ENCODE peak calls at places on chromosomes 2 and 18, in seven cellular contexts. L is body of pancreas; N is progenitor cell of endocrine pancreas; S is CD4-positive, alpha-beta T cell; H is colonic mucosa; B is MM.1S; Z is right lobe of liver. C is an unnamed sample.

GRCh38 chr2:94622113-94622618 is 249.1 kb upstream of the TEKT4 start:
- DNase-seq in L (no peak), N (no peak), S (no peak), H (no peak), B (no peak), Z (peak), C (no peak)

GRCh38 chr2:132884692-132885091 is 214.7 kb upstream of the LYPD1 start:
- DNase-seq in L (no peak), N (no peak), S (no peak), H (no peak), B (no peak), Z (no peak), C (no peak)

GRCh38 chr2:128624956-128625355 is 306.3 kb upstream of the HS6ST1 start:
- DNase-seq in L (no peak), N (no peak), S (no peak), H (no peak), B (no peak), Z (peak), C (no peak)

GRCh38 chr18:37565138-37565984 is at the start of gene CELF4:
- DNase-seq in L (peak), N (no peak), S (no peak), H (no peak), B (no peak), Z (no peak), C (peak)

GRCh38 chr2:69428981-69429380 is 8.3 kb downstream of the NFU1 start:
- DNase-seq in L (no peak), N (no peak), S (no peak), H (no peak), B (no peak), Z (no peak), C (no peak)

GRCh38 chr2:15042824-15043223 is 410.3 kb downstream of the LRATD1 start:
- DNase-seq in L (no peak), N (no peak), S (no peak), H (peak), B (no peak), Z (no peak), C (no peak)

GRCh38 chr18:47594063-47594462 is 336.4 kb downstream of the SMAD2 start:
- DNase-seq in L (no peak), N (no peak), S (no peak), H (no peak), B (no peak), Z (no peak), C (no peak)

GRCh38 chr2:96534701-96535181 is 1.8 kb upstream of the ARID5A start:
- DNase-seq in L (no peak), N (no peak), S (no peak), H (no peak), B (no peak), Z (no peak), C (no peak)

GRCh38 chr2:4091869-4092268 is 388.5 kb downstream of the DCDC2C start:
- DNase-seq in L (no peak), N (no peak), S (no peak), H (no peak), B (no peak), Z (no peak), C (no peak)

GRCh38 chr2:183592271-183592670 is 468.0 kb downstream of the NUP35 start:
- DNase-seq in L (no peak), N (no peak), S (no peak), H (no peak), B (no peak), Z (no peak), C (no peak)
- TF ChIP-seq CTCF in L (no peak), N (no peak), S (no peak), H (no peak), B (no peak), Z (no peak), C (no peak)

GRCh38 chr2:68185541-68186164 is 28.0 kb downstream of the PNO1 start:
- DNase-seq in L (peak), N (peak), S (peak), H (peak), B (peak), Z (no peak), C (peak)
- TF ChIP-seq CTCF in L (peak), N (peak), S (peak), H (peak), B (peak), Z (peak), C (peak)

DNA sequence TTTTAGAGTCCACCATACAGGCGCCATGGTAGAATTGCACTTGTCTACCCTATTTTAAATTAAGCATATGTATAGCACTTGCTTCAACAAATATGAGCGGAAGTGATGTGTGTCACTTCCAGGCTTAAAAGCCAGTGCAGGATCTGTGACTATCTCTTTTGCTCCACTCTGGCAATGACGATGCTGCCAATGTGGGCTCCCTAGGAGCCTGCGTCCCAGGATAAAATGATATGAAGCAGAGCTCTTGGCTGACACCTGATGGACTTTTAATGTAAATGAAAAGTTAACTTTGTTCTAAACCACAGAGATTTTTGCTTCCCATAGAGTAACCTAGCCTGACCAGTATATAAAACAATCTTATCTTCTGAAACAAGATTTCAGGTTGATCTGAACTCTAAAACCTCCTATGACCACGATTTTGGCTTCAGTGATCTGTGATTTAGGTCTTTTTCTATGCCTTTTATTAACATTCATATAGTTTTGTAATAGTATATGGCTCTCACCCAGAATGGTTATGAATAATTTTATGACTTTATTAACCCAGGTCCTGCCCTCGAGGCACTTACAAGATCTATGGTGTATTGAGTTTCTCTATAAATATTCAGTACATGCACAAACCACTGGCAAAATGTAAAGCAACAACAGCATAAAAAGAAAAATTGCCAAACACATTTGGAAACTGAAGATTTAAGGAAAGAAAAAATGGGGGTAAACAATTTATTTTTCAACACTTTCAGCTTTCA is 422.5 kb upstream of the PIK3C3 start:
- DNase-seq in L (no peak), N (no peak), S (no peak), H (no peak), B (no peak), Z (no peak), C (peak)
- TF ChIP-seq CTCF in L (no peak), N (peak), S (no peak), H (no peak), B (peak), Z (no peak), C (no peak)

GRCh38 chr2:212135739-212136138 is 402.9 kb downstream of the ERBB4 start:
- DNase-seq in L (no peak), N (no peak), S (no peak), H (no peak), B (no peak), Z (no peak), C (no peak)

GRCh38 chr2:212136216-212136795 is 402.3 kb downstream of the ERBB4 start:
- DNase-seq in L (no peak), N (no peak), S (no peak), H (no peak), B (no peak), Z (no peak), C (no peak)

DNA sequence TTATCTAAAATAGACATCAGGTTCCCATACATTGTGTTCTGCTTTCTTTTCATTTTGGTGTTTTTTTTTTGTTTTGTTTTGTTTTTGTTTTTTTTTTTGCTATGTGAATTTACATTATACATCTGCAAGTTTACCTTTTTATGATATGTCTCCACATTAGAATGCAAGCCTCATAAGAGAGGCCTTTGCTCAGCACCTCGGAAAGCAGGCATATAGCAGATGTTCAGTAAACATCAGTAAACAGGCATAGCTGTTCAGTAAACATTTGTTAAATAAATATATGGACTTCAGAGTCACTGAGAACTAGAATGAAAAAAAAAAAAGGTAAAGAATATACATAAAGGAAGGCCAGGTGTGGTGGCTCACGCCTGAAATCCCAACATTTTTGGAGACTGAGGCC is 405.3 kb downstream of the ERBB4 start:
- DNase-seq in L (no peak), N (no peak), S (no peak), H (no peak), B (no peak), Z (no peak), C (no peak)
- TF ChIP-seq CTCF in L (no peak), N (no peak), S (no peak), H (no peak), B (no peak), Z (no peak), C (no peak)

DNA sequence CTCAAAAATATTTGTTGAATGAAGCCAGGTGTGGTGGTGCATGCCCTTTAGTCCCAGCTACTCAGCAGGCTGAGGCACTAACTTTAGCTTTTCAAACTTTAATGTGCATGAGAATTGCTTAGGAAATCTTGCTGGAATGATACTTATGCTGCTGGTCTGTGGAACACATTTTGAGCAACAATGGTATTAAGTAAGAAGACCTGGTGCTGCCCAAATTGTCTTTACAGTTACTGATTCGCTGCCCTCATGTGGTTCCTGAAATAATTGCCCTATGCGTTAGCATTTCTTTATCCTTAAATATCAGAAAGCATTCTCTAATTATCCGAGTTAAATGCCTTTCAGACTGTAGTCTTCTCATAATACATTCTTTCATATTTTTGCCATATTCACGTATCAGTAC is 76.0 kb upstream of the SESTD1 start:
- DNase-seq in L (no peak), N (no peak), S (no peak), H (no peak), B (peak), Z (no peak), C (no peak)
- TF ChIP-seq CTCF in L (no peak), N (peak), S (peak), H (no peak), B (peak), Z (peak), C (no peak)

GRCh38 chr2:174282449-174282848 is 34.1 kb upstream of the OLA1 start:
- DNase-seq in L (no peak), N (no peak), S (no peak), H (no peak), B (no peak), Z (no peak), C (no peak)

GRCh38 chr2:174286172-174286571 is 37.8 kb upstream of the OLA1 start:
- DNase-seq in L (no peak), N (no peak), S (no peak), H (no peak), B (no peak), Z (no peak), C (no peak)

DNA sequence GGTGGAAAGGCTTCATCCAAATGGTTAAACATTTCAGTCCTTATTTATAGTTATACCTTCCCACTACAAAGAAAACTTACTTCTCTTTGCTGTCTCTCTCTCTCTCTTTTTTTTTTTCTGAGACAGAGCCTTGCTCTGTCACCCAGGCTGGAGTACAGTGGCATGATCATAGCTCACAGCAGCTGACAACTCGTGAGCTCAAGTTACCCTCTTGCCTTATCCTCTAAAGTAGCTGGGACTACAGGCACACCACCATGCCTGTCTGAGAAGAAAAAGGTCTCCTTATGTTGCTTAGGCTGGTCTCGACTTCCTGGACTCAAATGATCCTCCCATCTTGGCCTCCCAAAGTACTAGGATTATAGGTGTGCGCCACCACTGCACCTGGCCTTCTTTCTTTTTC is 32.3 kb upstream of the OLA1 start:
- DNase-seq in L (no peak), N (no peak), S (no peak), H (no peak), B (no peak), Z (no peak), C (no peak)
- TF ChIP-seq CTCF in L (no peak), N (no peak), S (no peak), H (no peak), B (no peak), Z (no peak), C (no peak)

GRCh38 chr2:127142663-127143630 is 36.0 kb upstream of the BIN1 start:
- DNase-seq in L (no peak), N (no peak), S (no peak), H (no peak), B (no peak), Z (no peak), C (no peak)
- TF ChIP-seq CTCF in L (no peak), N (no peak), S (no peak), H (no peak), B (no peak), Z (no peak), C (no peak)